ENCODE peak calls at places on chromosomes 2 and 18, in six cellular contexts. C is PC-9, Q is psoas muscle, I is fibroblast of lung, F is stomach, M is astrocyte. L is an unnamed sample.

GRCh38 chr2:152042636-152043615 is 55.9 kb downstream of the CACNB4 start:
- DNase-seq in C (no peak), M (no peak), Q (no peak), F (no peak), I (no peak), L (no peak)

GRCh38 chr18:49813071-49813320 is 337 bp downstream of the ACAA2 start:
- DNase-seq in I (peak), F (peak), Q (peak), C (no peak), M (no peak), L (no peak)

GRCh38 chr2:43130548-43130875 is 95.9 kb downstream of the ZFP36L2 start:
- DNase-seq in I (no peak), Q (no peak), M (no peak), F (no peak), C (no peak), L (no peak)

GRCh38 chr2:177338177-177338721 is 54.3 kb upstream of the AGPS start:
- DNase-seq in Q (no peak), C (peak), F (no peak), M (peak), I (peak), L (no peak)

GRCh38 chr2:150369862-150370261 is 117.6 kb downstream of the RND3 start:
- DNase-seq in F (no peak), Q (no peak), C (no peak), I (no peak), M (no peak), L (no peak)

GRCh38 chr2:121335294-121336290 is 50.6 kb upstream of the TFCP2L1 start:
- DNase-seq in F (peak), Q (no peak), M (no peak), C (no peak), I (no peak), L (no peak)

GRCh38 chr2:168935810-168936581 is 34.9 kb downstream of the G6PC2 start:
- DNase-seq in C (no peak), F (no peak), M (peak), I (peak), Q (no peak), L (no peak)

GRCh38 chr2:19614066-19614465 is 255.6 kb upstream of the OSR1 start:
- DNase-seq in M (peak), C (no peak), F (no peak), I (no peak), Q (no peak), L (no peak)

GRCh38 chr18:568731-569130 is 11.4 kb upstream of the CETN1 start:
- DNase-seq in C (peak), Q (no peak), I (no peak), M (no peak), F (no peak), L (no peak)

GRCh38 chr2:128374711-128375413 is 56.2 kb upstream of the HS6ST1 start:
- DNase-seq in I (peak), F (peak), Q (no peak), C (no peak), M (no peak), L (no peak)

GRCh38 chr2:207501797-207502196 is 28.0 kb upstream of the CREB1 start:
- DNase-seq in Q (no peak), C (no peak), F (no peak), M (no peak), I (no peak), L (no peak)

GRCh38 chr2:134677866-134678774 is 40.7 kb downstream of the TMEM163 start:
- DNase-seq in M (no peak), I (no peak), C (no peak), Q (no peak), F (no peak), L (no peak)

GRCh38 chr2:40957508-40957907 is 505.6 kb upstream of the SLC8A1 start:
- DNase-seq in M (no peak), Q (no peak), F (no peak), C (no peak), I (no peak), L (no peak)

GRCh38 chr2:31413876-31414550 is 529 bp downstream of the XDH start:
- DNase-seq in M (no peak), I (no peak), Q (no peak), C (no peak), F (no peak), L (no peak)

GRCh38 chr2:8115966-8116365 is 565.9 kb upstream of the ID2 start:
- DNase-seq in I (peak), F (no peak), C (no peak), M (peak), Q (no peak), L (no peak)

GRCh38 chr18:31399336-31400032 is 22.9 kb downstream of the DSG4 start:
- DNase-seq in I (no peak), M (peak), Q (no peak), C (peak), F (no peak), L (no peak)

GRCh38 chr2:69554568-69554967 is 89.0 kb downstream of the AAK1 start:
- DNase-seq in C (no peak), I (no peak), F (no peak), Q (no peak), M (no peak), L (no peak)
- H3K27ac ChIP-seq in C (no peak), I (no peak), F (no peak), Q (no peak), M (no peak), L (no peak)

GRCh38 chr18:63518178-63519012 is 23.8 kb upstream of the SERPINB12 start:
- DNase-seq in Q (no peak), F (peak), C (peak), M (peak), I (peak), L (peak)

GRCh38 chr18:63528863-63529492 is 13.2 kb upstream of the SERPINB12 start:
- DNase-seq in F (no peak), Q (no peak), C (no peak), M (no peak), I (no peak), L (no peak)

GRCh38 chr18:63520053-63520452 is 22.1 kb upstream of the SERPINB12 start:
- DNase-seq in F (no peak), Q (no peak), C (no peak), M (no peak), I (no peak), L (no peak)

GRCh38 chr18:63523660-63524059 is 18.5 kb upstream of the SERPINB12 start:
- DNase-seq in M (no peak), Q (no peak), C (no peak), I (no peak), F (no peak), L (no peak)
- TF ChIP-seq CTCF in M (no peak), Q (no peak), C (no peak), I (no peak), F (no peak), L (no peak)

GRCh38 chr2:49813208-49813607 is 658.9 kb upstream of the FSHR start:
- DNase-seq in M (no peak), C (no peak), I (no peak), Q (no peak), F (no peak), L (no peak)
- H3K27ac ChIP-seq in M (no peak), C (no peak), I (no peak), Q (no peak), F (no peak), L (no peak)

GRCh38 chr2:231409773-231410172 is 14.3 kb downstream of the B3GNT7 start:
- DNase-seq in C (no peak), F (no peak), M (no peak), I (no peak), Q (no peak), L (no peak)

GRCh38 chr2:231411871-231412615 is 16.5 kb downstream of the B3GNT7 start:
- DNase-seq in C (peak), F (peak), I (peak), M (peak), Q (peak), L (peak)

GRCh38 chr2:231412616-231412963 is 17.1 kb downstream of the B3GNT7 start:
- DNase-seq in C (no peak), Q (no peak), F (no peak), I (no peak), M (no peak), L (no peak)

GRCh38 chr2:231411237-231411636 is 15.7 kb downstream of the B3GNT7 start:
- DNase-seq in C (no peak), M (no peak), I (no peak), F (no peak), Q (no peak), L (no peak)

GRCh38 chr2:231410293-231411004 is 14.9 kb downstream of the B3GNT7 start:
- DNase-seq in F (no peak), I (no peak), M (no peak), C (no peak), Q (no peak), L (no peak)
- TF ChIP-seq CTCF in F (no peak), I (peak), M (peak), C (peak), Q (no peak), L (peak)

GRCh38 chr2:238863231-238863630 is 15.3 kb downstream of the TWIST2 start:
- DNase-seq in M (no peak), Q (no peak), I (no peak), F (no peak), C (no peak), L (no peak)

GRCh38 chr2:238865015-238865719 is 17.3 kb downstream of the TWIST2 start:
- DNase-seq in Q (no peak), I (no peak), C (no peak), F (no peak), M (no peak), L (no peak)

GRCh38 chr2:238862701-238863100 is 14.8 kb downstream of the TWIST2 start:
- DNase-seq in Q (no peak), M (no peak), C (no peak), I (no peak), F (no peak), L (no peak)

GRCh38 chr2:238864207-238865014 is 16.5 kb downstream of the TWIST2 start:
- DNase-seq in I (peak), M (peak), Q (peak), C (peak), F (peak), L (peak)

GRCh38 chr2:238863749-238864206 is 15.9 kb downstream of the TWIST2 start:
- DNase-seq in F (no peak), Q (no peak), M (no peak), I (no peak), C (no peak), L (no peak)
- H3K27ac ChIP-seq in F (peak), Q (peak), M (peak), I (peak), C (no peak), L (peak)

GRCh38 chr2:27842894-27843293 is 47.3 kb downstream of the RBKS start:
- DNase-seq in Q (no peak), C (no peak), I (no peak), F (no peak), M (no peak), L (no peak)
- TF ChIP-seq CTCF in Q (no peak), C (no peak), I (no peak), F (no peak), M (no peak), L (no peak)

GRCh38 chr2:120330946-120331822 is 14.8 kb upstream of the INHBB start:
- DNase-seq in I (no peak), F (no peak), C (no peak), M (no peak), Q (peak), L (no peak)
- H3K27ac ChIP-seq in I (no peak), F (no peak), C (no peak), M (no peak), Q (no peak), L (no peak)